ENCODE peak calls at places on chromosome 4, in four cellular contexts. L is H1, O is stomach, W is HepG2. X is an unnamed sample.

GRCh38 chr4:94676910-94677309 is 80.8 kb upstream of the BMPR1B start:
- DNase-seq in L (no peak), O (no peak), W (no peak), X (no peak)

GRCh38 chr4:82705881-82706280 is 92.7 kb downstream of the SCD5 start:
- DNase-seq in L (no peak), O (no peak), W (no peak), X (no peak)

GRCh38 chr4:165175879-165176278 is 31.5 kb upstream of the KLHL2 start:
- DNase-seq in L (no peak), O (no peak), W (no peak), X (no peak)

GRCh38 chr4:18676136-18676922 is 654.8 kb upstream of the LCORL start:
- DNase-seq in L (no peak), O (no peak), W (no peak), X (no peak)

GRCh38 chr4:116531870-116532269 is 553.5 kb downstream of the TRAM1L1 start:
- DNase-seq in L (no peak), O (no peak), W (no peak), X (no peak)

GRCh38 chr4:74738756-74739155 is 55.6 kb downstream of the BTC start:
- DNase-seq in L (no peak), O (no peak), W (no peak), X (no peak)

GRCh38 chr4:72320185-72320948 is 248.7 kb downstream of the ADAMTS3 start:
- DNase-seq in L (no peak), O (no peak), W (peak), X (no peak)

GRCh38 chr4:73856518-73856917 is 3.4 kb downstream of the PF4V1 start:
- DNase-seq in L (no peak), O (no peak), W (peak), X (no peak)

GRCh38 chr4:87005690-87006461 is 71.1 kb downstream of the AFF1 start:
- DNase-seq in L (no peak), O (no peak), W (no peak), X (peak)

GRCh38 chr4:82380344-82380743 is 6.6 kb upstream of the HNRNPD start:
- DNase-seq in L (no peak), O (no peak), W (no peak), X (no peak)

GRCh38 chr4:3338976-3339531 is 46.2 kb downstream of the RGS12 start:
- DNase-seq in L (no peak), O (no peak), W (no peak), X (no peak)

GRCh38 chr4:121428721-121429120 is 47.9 kb upstream of the QRFPR start:
- DNase-seq in L (no peak), O (no peak), W (no peak), X (no peak)

GRCh38 chr4:1518997-1519700 is 112.9 kb upstream of the NKX1-1 start:
- DNase-seq in L (no peak), O (no peak), W (no peak), X (no peak)

GRCh38 chr4:19961092-19961491 is 290.6 kb upstream of the SLIT2 start:
- DNase-seq in L (no peak), O (no peak), W (no peak), X (no peak)

GRCh38 chr4:78937837-78938236 is 1.4 kb downstream of the PAQR3 start:
- DNase-seq in L (no peak), O (no peak), W (peak), X (no peak)

GRCh38 chr4:61507091-61507490 is 307.0 kb downstream of the ADGRL3 start:
- DNase-seq in L (no peak), O (no peak), W (no peak), X (no peak)

GRCh38 chr4:99945718-99946345 is 586 bp downstream of the DNAJB14 start:
- DNase-seq in L (no peak), O (peak), W (peak), X (no peak)

GRCh38 chr4:15654556-15655222 is 468 bp downstream of the FBXL5 start:
- DNase-seq in L (no peak), O (peak), W (peak), X (peak)

GRCh38 chr4:5370286-5370685 is 319.0 kb downstream of the STK32B start:
- DNase-seq in L (no peak), O (no peak), W (no peak), X (no peak)

GRCh38 chr4:87973283-87974169 is 2.0 kb upstream of the SPP1 start:
- DNase-seq in L (peak), O (peak), W (peak), X (peak)

GRCh38 chr4:77240469-77241066 is 83.6 kb downstream of the CCNG2 start:
- DNase-seq in L (peak), O (peak), W (peak), X (peak)

GRCh38 chr4:2937146-2937857 is 25.9 kb downstream of the NOP14 start:
- DNase-seq in L (no peak), O (peak), W (peak), X (peak)

GRCh38 chr4:185429660-185430059 is 3.9 kb upstream of the UFSP2 start:
- DNase-seq in L (no peak), O (no peak), W (no peak), X (no peak)

GRCh38 chr4:143554728-143555597 is 41.5 kb downstream of the SMARCA5 start:
- DNase-seq in L (no peak), O (no peak), W (no peak), X (no peak)

DNA sequence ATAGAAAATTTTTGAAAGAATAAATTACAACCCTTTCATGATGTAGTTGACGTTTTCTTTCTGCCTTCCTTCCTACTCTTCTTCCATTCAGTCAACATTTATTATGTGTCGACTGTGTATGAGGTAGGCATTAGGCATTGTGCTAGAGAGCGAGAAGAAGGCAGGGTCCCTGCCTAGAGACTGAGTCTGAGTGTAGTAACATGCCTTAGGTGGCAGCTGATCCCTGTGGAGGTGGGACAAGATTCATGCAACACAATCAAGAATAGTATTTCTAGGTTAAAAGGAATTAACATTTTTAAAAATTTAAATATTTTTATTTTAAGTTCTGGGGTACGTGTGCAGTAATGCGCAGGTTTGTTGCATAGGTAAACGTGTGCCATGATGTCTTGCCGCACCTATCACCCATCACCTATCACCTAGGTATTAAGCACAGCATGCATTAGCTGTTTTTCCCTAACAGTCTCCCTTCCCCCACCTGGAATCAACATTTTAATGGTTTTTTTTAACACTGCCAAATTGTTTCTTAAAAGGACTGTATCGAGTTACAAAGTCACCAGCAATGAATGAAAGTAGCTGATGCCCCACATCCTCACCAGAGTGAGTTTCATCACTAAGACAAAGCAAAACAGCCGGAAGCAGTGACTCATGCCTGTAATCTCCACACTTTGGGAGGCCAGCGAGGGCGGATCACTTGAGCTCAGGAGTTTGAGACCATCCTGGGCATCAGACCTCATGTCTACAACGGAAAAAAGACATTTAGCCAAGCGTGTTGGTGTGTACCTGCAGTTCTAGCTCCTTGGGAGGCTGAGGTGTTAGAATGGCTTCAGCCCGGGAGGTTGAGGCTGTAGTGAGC is 84.0 kb downstream of the WWC2 start:
- DNase-seq in L (peak), O (no peak), W (peak), X (no peak)
- TF ChIP-seq EP300 in L (peak), O (no peak), W (no peak), X (no peak)

GRCh38 chr4:170214731-170215130 is 125.0 kb upstream of the AADAT start:
- DNase-seq in L (no peak), O (no peak), W (no peak), X (no peak)

GRCh38 chr4:170214101-170214500 is 124.3 kb upstream of the AADAT start:
- DNase-seq in L (no peak), O (no peak), W (no peak), X (no peak)
- H3K4me3 ChIP-seq in L (no peak), O (no peak), W (no peak), X (no peak)

GRCh38 chr4:55547918-55548317 is 1.2 kb upstream of the CLOCK start:
- DNase-seq in L (no peak), O (no peak), W (no peak), X (no peak)

GRCh38 chr4:55546633-55547460 is at the start of gene CLOCK:
- DNase-seq in L (no peak), O (peak), W (peak), X (peak)

GRCh38 chr4:55547461-55547770 is 707 bp upstream of the CLOCK start:
- DNase-seq in L (no peak), O (no peak), W (no peak), X (no peak)

GRCh38 chr4:55553442-55553841 is 6.7 kb upstream of the CLOCK start:
- DNase-seq in L (no peak), O (peak), W (peak), X (peak)

DNA sequence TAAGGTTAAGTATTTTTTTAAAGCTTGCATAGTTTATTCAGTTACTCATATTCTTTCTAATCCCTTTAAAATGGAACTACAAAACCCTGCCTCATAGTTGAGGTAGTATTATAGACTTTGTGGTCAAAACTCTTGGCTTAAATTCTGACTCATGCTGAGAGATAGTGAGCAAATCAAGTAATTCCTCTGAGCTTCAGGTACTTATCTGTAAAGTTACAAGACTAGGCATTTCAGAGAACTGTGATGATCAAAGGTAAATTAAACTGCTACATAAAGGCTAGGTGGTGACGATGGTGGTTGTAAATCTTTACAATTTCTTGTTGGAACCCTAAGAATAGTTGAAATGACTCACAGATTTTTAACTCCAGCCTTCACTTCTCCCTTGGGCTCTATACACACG is 3.2 kb upstream of the CLOCK start:
- DNase-seq in L (no peak), O (no peak), W (no peak), X (no peak)
- TF ChIP-seq POLR2AphosphoS5 in L (no peak), O (no peak), W (no peak), X (no peak)

GRCh38 chr4:51844157-51845054 is 1.5 kb downstream of the DCUN1D4 start:
- DNase-seq in L (peak), O (peak), W (peak), X (peak)

GRCh38 chr4:51840791-51841190 is 2.2 kb upstream of the DCUN1D4 start:
- DNase-seq in L (no peak), O (no peak), W (no peak), X (no peak)

GRCh38 chr4:51842167-51842553 is 793 bp upstream of the DCUN1D4 start:
- DNase-seq in L (no peak), O (no peak), W (no peak), X (no peak)

GRCh38 chr4:51843309-51844156 is 580 bp downstream of the DCUN1D4 start:
- DNase-seq in L (no peak), O (peak), W (peak), X (peak)

DNA sequence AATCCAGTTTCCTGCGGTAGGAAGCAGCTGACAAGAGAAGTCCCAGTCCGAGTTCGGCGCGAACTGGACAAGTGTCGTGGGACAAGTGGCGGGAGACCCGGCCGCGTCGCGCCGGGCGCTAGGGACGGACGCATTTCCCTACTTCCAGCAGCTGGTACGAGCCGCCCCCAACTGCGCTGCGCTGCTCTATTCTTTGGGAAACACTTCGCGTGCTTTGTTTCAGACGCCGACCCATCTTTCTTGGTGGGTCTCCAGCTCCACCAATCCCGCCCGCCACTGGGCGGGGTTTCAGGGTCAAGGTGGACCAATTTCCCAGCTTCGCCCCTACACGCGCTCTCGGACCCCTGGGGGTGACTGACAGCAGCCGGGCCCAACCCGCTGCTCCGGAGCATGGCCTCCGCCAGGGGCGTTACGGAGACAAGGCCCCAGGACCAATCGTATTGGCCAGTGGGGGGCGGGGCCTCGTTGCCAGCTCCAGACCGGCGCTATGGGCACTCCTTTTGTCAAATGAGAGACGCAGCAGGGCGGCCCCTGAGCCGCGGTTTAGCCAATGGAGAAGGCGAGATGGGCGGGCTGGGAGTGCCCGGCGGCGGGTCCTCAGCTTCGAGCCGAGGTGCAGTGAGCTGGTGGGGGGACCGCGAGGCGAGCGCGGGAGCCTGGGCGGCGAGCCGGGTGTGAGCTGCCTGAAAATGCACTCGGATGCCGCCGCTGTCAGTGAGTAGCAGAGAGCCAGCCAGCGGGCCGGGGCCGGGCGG is at the start of gene DCUN1D4:
- DNase-seq in L (peak), O (peak), W (peak), X (peak)
- TF ChIP-seq EP300 in L (no peak), O (no peak), W (no peak), X (no peak)

DNA sequence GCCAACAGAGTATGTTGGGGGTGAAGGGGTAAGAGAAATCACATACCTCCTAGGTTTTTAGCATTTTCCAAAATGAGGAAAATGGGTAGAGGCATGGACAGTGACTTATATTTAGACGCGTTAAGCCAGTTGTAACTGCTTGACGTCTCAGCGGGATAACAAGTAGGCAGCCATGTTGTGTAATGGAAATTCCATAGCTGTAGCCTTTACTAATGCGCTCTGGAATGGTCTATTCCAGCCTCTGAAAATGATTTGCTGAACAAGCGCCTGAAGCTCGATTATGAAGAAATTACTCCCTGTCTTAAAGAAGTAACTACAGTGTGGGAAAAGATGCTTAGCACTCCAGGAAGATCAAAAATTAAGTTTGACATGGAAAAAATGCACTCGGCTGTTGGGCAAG is 135.5 kb downstream of the PTTG2 start:
- DNase-seq in L (no peak), O (no peak), W (no peak), X (no peak)
- H3K4me3 ChIP-seq in L (no peak), O (no peak), W (no peak), X (no peak)

DNA sequence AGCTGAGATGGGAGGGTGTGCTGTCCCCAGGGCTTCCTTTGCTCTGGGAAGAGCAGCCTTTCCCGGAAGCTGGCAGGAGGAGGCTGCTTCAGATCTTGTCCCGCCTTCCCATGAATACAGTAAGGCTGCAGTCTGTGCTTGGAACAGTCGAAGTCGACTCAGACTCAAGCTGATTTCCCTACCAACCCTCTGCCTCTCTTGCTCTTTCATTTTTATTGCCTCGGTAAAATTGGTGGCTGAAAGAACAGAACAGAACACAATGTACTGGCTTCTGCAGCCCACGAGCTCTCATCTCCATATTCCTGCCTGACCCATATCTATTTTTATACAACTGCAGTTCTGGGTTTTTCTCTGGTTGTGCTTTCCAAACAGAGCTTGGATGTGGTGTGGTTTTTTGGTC is 61.5 kb downstream of the ENPP6 start:
- DNase-seq in L (no peak), O (no peak), W (no peak), X (no peak)
- TF ChIP-seq POLR2AphosphoS5 in L (no peak), O (no peak), W (no peak), X (peak)

DNA sequence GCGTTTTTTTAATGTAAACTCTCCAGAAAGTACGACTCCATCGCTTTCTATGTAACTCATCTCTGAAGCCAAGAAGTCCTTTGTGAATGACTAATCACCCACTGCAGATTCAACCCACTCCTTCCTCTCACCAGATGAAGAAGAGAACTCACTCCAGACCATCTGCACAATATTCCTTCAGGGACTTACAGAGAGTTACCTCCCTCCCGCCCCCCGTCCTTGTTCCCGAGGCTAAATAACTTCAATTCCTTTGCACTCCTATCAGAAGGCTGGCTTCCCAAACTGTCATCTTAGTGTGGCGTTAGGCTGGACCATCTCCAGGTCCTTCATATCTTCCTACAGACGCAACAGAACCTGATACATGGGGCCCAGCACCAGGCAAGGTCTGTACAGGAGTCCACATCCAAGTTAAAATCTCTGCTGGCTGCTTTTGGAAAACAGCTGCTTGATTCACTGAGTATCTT is 82.4 kb downstream of the AFAP1 start:
- DNase-seq in L (no peak), O (no peak), W (no peak), X (no peak)
- TF ChIP-seq EP300 in L (no peak), O (no peak), W (no peak), X (no peak)

GRCh38 chr4:152408514-152409327 is 127.2 kb downstream of the FBXW7 start:
- DNase-seq in L (no peak), O (no peak), W (peak), X (no peak)
- H3K4me3 ChIP-seq in L (no peak), O (no peak), W (no peak), X (no peak)